ENCODE peak calls at places on chromosomes 11 and 22, in four cellular contexts. H is GM12878, U is K562, A is GM12891. G is an unnamed sample.

GRCh38 chr11:109668973-109669634 is 247.1 kb downstream of the C11orf87 start:
- DNase-seq in U (no peak), A (no peak), H (no peak), G (no peak)

GRCh38 chr11:8060146-8060719 is 20.8 kb upstream of the TUB start:
- DNase-seq in U (no peak), H (no peak), A (no peak), G (no peak)

GRCh38 chr22:41920271-41920976 is 5.5 kb upstream of the SHISA8 start:
- DNase-seq in H (no peak), A (no peak), U (no peak), G (no peak)

GRCh38 chr11:44780940-44781631 is 54.3 kb downstream of the TSPAN18 start:
- DNase-seq in H (no peak), U (peak), A (no peak), G (no peak)

GRCh38 chr22:50507421-50507990 is at the start of gene LMF2:
- DNase-seq in H (no peak), A (peak), U (peak), G (peak)

GRCh38 chr22:28674121-28674563 is 5.5 kb downstream of the TTC28 start:
- DNase-seq in H (peak), A (peak), U (no peak), G (peak)

GRCh38 chr11:64644348-64645242 is 53.6 kb downstream of the SLC22A12 start:
- DNase-seq in H (no peak), A (peak), U (peak), G (peak)

GRCh38 chr11:75796091-75796435 is 18.9 kb upstream of the UVRAG start:
- DNase-seq in U (no peak), H (no peak), A (no peak), G (no peak)

GRCh38 chr11:113796663-113797259 is 17.2 kb downstream of the CLDN25 start:
- DNase-seq in U (peak), H (no peak), A (no peak), G (peak)

GRCh38 chr11:64897381-64898075 is 19.1 kb upstream of the EHD1 start:
- DNase-seq in U (no peak), A (no peak), H (no peak), G (no peak)

GRCh38 chr22:39170825-39171622 is 18.5 kb upstream of the CBX7 start:
- DNase-seq in A (peak), U (peak), H (peak), G (peak)

GRCh38 chr11:86230196-86230813 is 14.2 kb upstream of the EED start:
- DNase-seq in A (no peak), H (no peak), U (no peak), G (no peak)

GRCh38 chr22:44727148-44727547 is 25.1 kb downstream of the PRR5 start:
- DNase-seq in U (no peak), A (no peak), H (no peak), G (no peak)

GRCh38 chr11:67056640-67057409 is at the start of gene RHOD:
- DNase-seq in H (no peak), A (peak), U (no peak), G (peak)

GRCh38 chr11:19978668-19979518 is 181.4 kb downstream of the DBX1 start:
- DNase-seq in A (no peak), H (peak), U (no peak), G (no peak)

GRCh38 chr11:819129-819931 is 616 bp downstream of the PNPLA2 start:
- DNase-seq in H (no peak), U (peak), A (peak), G (peak)

GRCh38 chr11:102637731-102638130 is 12.6 kb upstream of the MMP20 start:
- DNase-seq in U (no peak), A (no peak), H (no peak), G (peak)

GRCh38 chr22:20550851-20551744 is 43.7 kb downstream of the MED15 start:
- DNase-seq in A (no peak), U (no peak), H (peak), G (no peak)

GRCh38 chr11:77619576-77620198 is 17.9 kb downstream of the CLNS1A start:
- DNase-seq in U (no peak), A (no peak), H (peak), G (peak)

GRCh38 chr11:70155386-70155785 is 47.7 kb upstream of the FADD start:
- DNase-seq in U (no peak), A (no peak), H (no peak), G (no peak)

GRCh38 chr11:1327064-1327460 is 17.6 kb upstream of the TOLLIP start:
- DNase-seq in U (no peak), A (no peak), H (no peak), G (no peak)

GRCh38 chr22:49119551-49119952 is 708.1 kb downstream of the BRD1 start:
- DNase-seq in A (no peak), H (no peak), U (no peak), G (no peak)
- TF ChIP-seq POLR2AphosphoS5 in A (no peak), H (no peak), U (no peak), G (no peak)

GRCh38 chr11:35909866-35910265 is 34.0 kb upstream of the LDLRAD3 start:
- DNase-seq in A (no peak), H (no peak), U (no peak), G (no peak)
- TF ChIP-seq SPI1 in A (no peak), H (no peak), U (no peak), G (no peak)

GRCh38 chr11:128909438-128910125 is 18.4 kb downstream of the KCNJ5 start:
- DNase-seq in U (no peak), A (no peak), H (no peak), G (no peak)
- TF ChIP-seq POLR2AphosphoS5 in U (no peak), A (no peak), H (no peak), G (no peak)

DNA sequence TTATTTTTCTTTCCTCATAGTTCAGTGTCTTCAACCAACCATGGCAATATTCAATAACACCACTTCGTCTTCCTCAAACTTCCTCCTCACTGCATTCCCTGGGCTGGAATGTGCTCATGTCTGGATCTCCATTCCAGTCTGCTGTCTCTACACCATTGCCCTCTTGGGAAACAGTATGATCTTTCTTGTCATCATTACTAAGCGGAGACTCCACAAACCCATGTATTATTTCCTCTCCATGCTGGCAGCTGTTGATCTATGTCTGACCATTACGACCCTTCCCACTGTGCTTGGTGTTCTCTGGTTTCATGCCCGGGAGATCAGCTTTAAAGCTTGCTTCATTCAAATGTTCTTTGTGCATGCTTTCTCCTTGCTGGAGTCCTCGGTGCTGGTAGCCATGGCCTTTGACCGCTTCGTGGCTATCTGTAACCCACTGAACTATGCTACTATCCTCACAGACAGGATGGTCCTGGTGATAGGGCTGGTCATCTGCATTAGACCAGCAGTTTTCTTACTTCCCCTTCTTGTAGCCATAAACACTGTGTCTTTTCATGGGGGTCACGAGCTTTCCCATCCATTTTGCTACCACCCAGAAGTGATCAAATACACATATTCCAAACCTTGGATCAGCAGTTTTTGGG is at the start of gene OR51T1:
- DNase-seq in H (no peak), U (peak), A (no peak), G (no peak)
- TF ChIP-seq SPI1 in H (no peak), U (peak), A (no peak), G (no peak)

DNA sequence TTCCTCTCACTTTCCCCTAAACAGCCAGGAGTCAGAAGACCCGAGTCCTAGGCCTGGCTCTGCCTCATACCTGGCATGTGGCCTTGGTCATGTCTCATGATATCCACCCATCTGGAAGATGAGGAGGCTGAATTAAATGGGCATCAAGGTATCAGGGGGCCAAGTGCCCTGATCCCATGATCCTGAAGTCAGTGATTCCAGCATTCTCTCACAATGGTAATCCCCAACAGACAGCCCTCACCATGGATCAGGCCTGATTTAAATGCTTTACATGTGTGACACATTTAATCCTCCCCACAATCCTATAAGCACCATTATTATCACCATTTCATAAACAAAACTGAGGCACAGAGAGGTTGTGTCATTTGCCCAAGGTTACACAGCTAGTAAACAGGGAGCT is 70.0 kb downstream of the PDE2A start:
- DNase-seq in U (no peak), A (no peak), H (no peak), G (no peak)
- TF ChIP-seq POLR2AphosphoS5 in U (no peak), A (no peak), H (no peak), G (no peak)

DNA sequence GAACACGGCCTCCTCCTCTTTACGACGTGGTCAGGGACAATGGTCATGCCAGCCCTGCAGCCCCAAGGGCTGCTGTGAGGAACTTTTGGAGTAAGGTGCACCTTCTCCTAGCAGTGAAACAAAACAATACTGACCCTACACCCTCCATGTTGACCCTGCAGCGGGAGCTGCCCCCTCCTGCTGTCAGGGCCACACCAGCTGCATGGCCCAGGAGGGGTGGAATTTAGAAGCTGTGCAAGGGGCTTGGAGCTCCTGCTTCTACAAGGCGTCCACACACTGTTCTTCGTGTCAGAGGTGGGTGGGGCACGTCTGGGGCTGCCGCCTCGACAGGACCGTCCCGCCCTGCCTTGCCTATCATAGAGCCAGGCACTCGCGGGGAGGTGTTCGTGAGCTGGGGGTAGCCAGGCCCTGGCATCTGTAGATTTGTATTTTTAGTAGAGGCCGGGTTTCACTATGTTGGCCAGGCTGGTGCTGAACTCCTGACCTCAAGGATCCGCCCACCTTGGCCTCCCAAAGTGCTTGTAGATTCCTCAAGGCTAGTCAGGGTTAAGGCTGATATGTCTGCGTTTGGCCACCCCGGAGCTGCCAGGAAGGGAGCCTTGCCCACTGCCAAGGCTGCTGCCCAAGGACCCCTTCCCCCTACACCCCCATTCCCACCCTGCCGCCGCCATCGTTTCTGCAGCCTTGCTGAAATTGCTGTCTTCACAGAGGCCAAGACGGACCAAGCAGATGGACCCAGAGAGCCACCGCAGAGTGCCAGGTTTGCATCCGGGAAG is 15.9 kb downstream of the INCENP start:
- DNase-seq in H (no peak), A (no peak), U (no peak), G (no peak)
- TF ChIP-seq SPI1 in H (no peak), A (no peak), U (no peak), G (no peak)

GRCh38 chr11:42901084-42901483 is 410.7 kb upstream of the API5 start:
- DNase-seq in U (no peak), A (no peak), H (no peak), G (no peak)
- TF ChIP-seq POLR2AphosphoS5 in U (no peak), A (no peak), H (no peak), G (no peak)

GRCh38 chr22:30949934-30950660 is 18.5 kb downstream of the MORC2 start:
- DNase-seq in A (no peak), H (no peak), U (no peak), G (no peak)

GRCh38 chr22:30955153-30955552 is 13.4 kb downstream of the MORC2 start:
- DNase-seq in A (no peak), H (no peak), U (no peak), G (no peak)
- TF ChIP-seq SPI1 in A (no peak), H (no peak), U (no peak), G (no peak)

GRCh38 chr22:30606455-30607299 is at the start of gene TCN2:
- DNase-seq in A (no peak), H (no peak), U (peak), G (peak)
- TF ChIP-seq POLR2AphosphoS5 in A (no peak), H (no peak), U (no peak), G (no peak)

G was measured in HL-60.